ENCODE peak calls at places on chromosomes 16 and 17, in four cellular contexts. F is GM12865, K is coronary artery, Z is heart left ventricle. R is an unnamed sample.
A peak's percentile ranks its signal among the peaks of the same experiment; 100 is the strongest.

GRCh38 chr16:56360117-56361008 is 65.0 kb downstream of the AMFR start:
- DNase-seq in F (no peak), K (no peak), Z (peak; percentile 9), R (no peak)

GRCh38 chr17:13346996-13347762 is 254.6 kb downstream of the HS3ST3A1 start:
- DNase-seq in F (no peak), K (no peak), Z (no peak), R (no peak)

GRCh38 chr17:29059281-29059680 is 16.3 kb downstream of the PIPOX start:
- DNase-seq in F (no peak), K (no peak), Z (no peak), R (no peak)

GRCh38 chr16:71258371-71258770 is 27.8 kb upstream of the HYDIN start:
- DNase-seq in F (no peak), K (no peak), Z (no peak), R (no peak)

GRCh38 chr16:65754799-65755691 is 611.4 kb upstream of the CDH5 start:
- DNase-seq in F (no peak), K (no peak), Z (no peak), R (no peak)

GRCh38 chr17:1087381-1088241 is 90.7 kb downstream of the TIMM22 start:
- DNase-seq in F (no peak), K (peak; percentile 85), Z (peak; percentile 78), R (no peak)

GRCh38 chr16:1408171-1408837 is 6.2 kb downstream of the UNKL start:
- DNase-seq in F (peak; percentile 92), K (peak; percentile 94), Z (peak; percentile 95), R (peak; percentile 97)

GRCh38 chr17:42362245-42362961 is 25.8 kb downstream of the STAT3 start:
- DNase-seq in F (no peak), K (no peak), Z (no peak), R (no peak)

GRCh38 chr17:81295678-81296381 is 723 bp upstream of the SLC38A10 start:
- DNase-seq in F (peak; percentile 77), K (no peak), Z (no peak), R (no peak)

GRCh38 chr17:77074681-77075080 is 66.1 kb upstream of the SEC14L1 start:
- DNase-seq in F (no peak), K (no peak), Z (no peak), R (no peak)

GRCh38 chr17:77072670-77073069 is 68.1 kb upstream of the SEC14L1 start:
- DNase-seq in F (no peak), K (no peak), Z (no peak), R (no peak)

GRCh38 chr17:77070888-77071279 is 69.9 kb upstream of the SEC14L1 start:
- DNase-seq in F (no peak), K (no peak), Z (no peak), R (no peak)

GRCh38 chr17:77071925-77072490 is 68.8 kb upstream of the SEC14L1 start:
- DNase-seq in F (no peak), K (no peak), Z (no peak), R (no peak)

DNA sequence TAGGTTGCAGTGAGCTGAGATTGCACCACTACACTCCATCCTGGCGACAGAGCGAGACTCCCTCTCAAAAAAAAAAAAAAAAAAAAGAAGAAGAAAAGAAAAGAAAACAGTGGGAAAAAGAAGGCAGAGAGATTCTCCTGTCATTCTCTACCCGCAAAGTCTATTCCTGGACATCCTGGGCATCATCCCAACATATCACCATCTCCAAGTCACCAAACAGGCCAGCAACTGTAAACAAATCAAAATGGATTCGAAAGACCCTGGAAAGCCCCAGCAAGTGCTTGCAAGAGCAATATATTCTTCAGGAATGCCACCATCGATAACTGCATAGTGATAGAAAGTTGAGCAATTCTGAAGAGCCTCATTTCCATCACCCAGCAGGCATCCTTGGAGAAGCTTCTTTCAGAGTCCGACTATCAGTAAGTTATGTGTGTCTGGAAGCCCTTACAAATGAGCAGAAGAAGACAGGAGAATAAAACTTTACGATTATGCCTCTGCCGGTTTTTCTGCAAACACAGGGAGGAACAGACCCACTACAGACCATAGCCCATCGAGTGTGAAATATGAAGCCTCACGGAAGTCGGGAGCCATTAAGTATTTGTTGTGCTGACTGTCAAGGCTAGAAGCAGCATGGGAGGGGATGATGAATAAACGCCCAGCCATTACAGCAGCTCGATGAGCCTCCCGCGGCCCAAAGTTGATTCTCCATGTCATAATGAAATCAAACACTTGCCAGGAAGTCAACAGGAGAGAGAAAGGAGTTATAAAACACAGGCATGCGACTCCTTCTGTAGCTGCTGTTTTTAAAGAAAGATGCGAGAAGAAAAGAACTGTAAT is 64.5 kb upstream of the SEC14L1 start:
- DNase-seq in F (no peak), K (no peak), Z (no peak), R (no peak)
- H3K4me3 ChIP-seq in F (no peak overlapping the region), K (no peak overlapping the region), Z (no peak overlapping the region), R (no peak overlapping the region)

DNA sequence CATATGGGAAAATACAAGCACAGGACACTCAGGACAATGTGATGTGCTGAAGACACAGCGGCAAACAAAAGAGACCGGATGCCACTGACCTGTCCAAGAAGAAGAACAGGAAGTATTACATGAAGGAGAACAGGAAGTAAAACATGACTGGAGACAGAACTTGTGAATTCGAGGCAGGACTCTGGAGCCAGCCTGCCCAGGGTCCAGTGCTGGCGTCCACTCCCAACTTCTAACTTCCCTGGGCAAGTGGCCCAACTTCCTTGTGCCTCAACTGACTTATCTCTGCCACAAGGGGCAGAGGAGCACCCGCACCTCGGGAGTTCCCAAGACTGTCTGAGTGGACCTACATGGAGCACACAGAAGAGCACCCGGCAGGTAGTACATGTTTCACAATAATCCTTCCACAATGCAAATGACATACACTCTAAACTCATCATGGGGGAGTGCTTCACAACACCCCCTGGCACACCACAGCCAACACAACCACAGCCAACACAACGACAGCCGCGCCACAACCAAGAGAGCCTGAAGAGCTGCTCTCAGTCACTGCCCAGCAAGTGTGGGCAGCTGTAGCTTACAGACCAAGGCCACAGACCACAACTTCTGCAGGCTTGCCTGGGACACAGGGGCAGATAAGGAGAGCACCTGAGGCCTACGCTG is 36.6 kb downstream of the ANKRD11 start:
- DNase-seq in F (no peak), K (no peak), Z (no peak), R (no peak)
- TF ChIP-seq CTCF in F (no peak), K (no peak), Z (no peak), R (no peak)

DNA sequence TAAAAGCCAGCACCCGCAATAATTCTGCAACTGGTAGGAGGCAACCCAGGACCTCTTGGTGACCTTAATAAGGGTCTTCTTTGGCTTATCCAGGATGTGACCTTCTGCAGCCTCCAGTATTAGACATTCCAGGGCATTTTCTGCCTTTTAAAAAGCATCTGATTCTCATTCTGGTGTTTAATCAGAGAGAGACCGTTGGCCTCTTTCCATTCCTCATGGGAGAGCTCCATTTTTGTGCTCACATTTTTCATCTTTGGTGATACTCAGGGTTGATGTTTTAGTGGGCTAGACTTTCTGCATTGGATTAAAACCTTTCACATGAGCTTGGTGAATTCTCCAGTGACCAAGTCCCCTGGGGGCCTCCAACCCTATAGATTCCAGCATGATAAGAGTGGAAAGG is 150.2 kb upstream of the CACNG5 start:
- DNase-seq in F (no peak), K (peak; percentile 21), Z (no peak), R (no peak)
- H3K4me3 ChIP-seq in F (no peak overlapping the region), K (no peak overlapping the region), Z (no peak overlapping the region), R (no peak overlapping the region)

GRCh38 chr17:7586673-7587419 is 3.0 kb downstream of the SOX15 start:
- DNase-seq in F (no peak), K (no peak), Z (no peak), R (no peak)
- TF ChIP-seq CTCF in F (peak; percentile 24), K (no peak), Z (peak; percentile 34), R (no peak)

GRCh38 chr17:60135160-60135950 is 14.4 kb upstream of the CA4 start:
- DNase-seq in F (peak; percentile 88), K (peak; percentile 91), Z (peak; percentile 90), R (peak; percentile 69)
- H3K4me3 ChIP-seq in F (peak overlapping the region; percentile 57), K (peak overlapping the region; percentile 82), Z (peak overlapping the region; percentile 70), R (peak overlapping the region; percentile 70)

GRCh38 chr16:27208809-27209208 is 5.5 kb downstream of the KDM8 start:
- DNase-seq in F (no peak), K (no peak), Z (no peak), R (no peak)
- TF ChIP-seq CTCF in F (no peak), K (no peak), Z (no peak), R (no peak)

GRCh38 chr16:15542734-15543347 is 100.1 kb downstream of the MARF1 start:
- DNase-seq in F (no peak), K (no peak), Z (no peak), R (no peak)

GRCh38 chr16:15548482-15548891 is 94.5 kb downstream of the MARF1 start:
- DNase-seq in F (no peak), K (no peak), Z (no peak), R (no peak)

GRCh38 chr16:15544405-15544804 is 98.5 kb downstream of the MARF1 start:
- DNase-seq in F (no peak), K (no peak), Z (no peak), R (no peak)

GRCh38 chr16:15547768-15548096 is 95.2 kb downstream of the MARF1 start:
- DNase-seq in F (no peak), K (no peak), Z (no peak), R (no peak)

DNA sequence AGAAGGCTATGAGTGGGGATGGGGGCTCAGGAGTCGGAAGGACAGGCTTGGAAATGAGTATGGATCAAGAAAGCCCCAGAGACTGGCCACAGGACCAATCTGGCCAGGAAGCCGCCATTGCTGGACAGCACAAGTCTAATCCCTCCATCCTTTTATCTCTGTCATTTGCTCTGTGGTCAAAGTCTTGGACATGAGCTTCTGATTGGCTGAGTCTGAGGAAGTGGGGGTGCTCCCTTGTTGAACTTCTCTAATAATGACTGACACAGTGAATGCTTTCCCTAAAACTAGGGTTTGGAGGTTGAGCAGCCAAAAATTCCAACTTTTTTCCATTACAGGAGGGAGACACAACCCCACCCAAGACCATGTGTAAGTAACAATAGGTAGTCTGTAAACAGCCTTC is 97.4 kb downstream of the MARF1 start:
- DNase-seq in F (no peak), K (no peak), Z (no peak), R (no peak)
- H3K4me3 ChIP-seq in F (no peak overlapping the region), K (no peak overlapping the region), Z (no peak overlapping the region), R (no peak overlapping the region)

GRCh38 chr16:24738895-24739294 is 9.4 kb downstream of the TNRC6A start:
- DNase-seq in F (no peak), K (no peak), Z (no peak), R (no peak)
- TF ChIP-seq CTCF in F (no peak), K (no peak), Z (no peak), R (no peak)

GRCh38 chr17:38898291-38898679 is 27.1 kb upstream of the LASP1NB start:
- DNase-seq in F (peak; percentile 29), K (no peak), Z (no peak), R (no peak)

GRCh38 chr17:38896373-38896954 is 26.6 kb downstream of the LASP1 start:
- DNase-seq in F (no peak), K (no peak), Z (peak; percentile 54), R (no peak)

GRCh38 chr17:38898812-38899348 is 26.5 kb upstream of the LASP1NB start:
- DNase-seq in F (peak; percentile 94), K (no peak), Z (peak; percentile 55), R (peak; percentile 90)

GRCh38 chr17:38897176-38897575 is 27.3 kb downstream of the LASP1 start:
- DNase-seq in F (no peak), K (no peak), Z (peak; percentile 87), R (no peak)

DNA sequence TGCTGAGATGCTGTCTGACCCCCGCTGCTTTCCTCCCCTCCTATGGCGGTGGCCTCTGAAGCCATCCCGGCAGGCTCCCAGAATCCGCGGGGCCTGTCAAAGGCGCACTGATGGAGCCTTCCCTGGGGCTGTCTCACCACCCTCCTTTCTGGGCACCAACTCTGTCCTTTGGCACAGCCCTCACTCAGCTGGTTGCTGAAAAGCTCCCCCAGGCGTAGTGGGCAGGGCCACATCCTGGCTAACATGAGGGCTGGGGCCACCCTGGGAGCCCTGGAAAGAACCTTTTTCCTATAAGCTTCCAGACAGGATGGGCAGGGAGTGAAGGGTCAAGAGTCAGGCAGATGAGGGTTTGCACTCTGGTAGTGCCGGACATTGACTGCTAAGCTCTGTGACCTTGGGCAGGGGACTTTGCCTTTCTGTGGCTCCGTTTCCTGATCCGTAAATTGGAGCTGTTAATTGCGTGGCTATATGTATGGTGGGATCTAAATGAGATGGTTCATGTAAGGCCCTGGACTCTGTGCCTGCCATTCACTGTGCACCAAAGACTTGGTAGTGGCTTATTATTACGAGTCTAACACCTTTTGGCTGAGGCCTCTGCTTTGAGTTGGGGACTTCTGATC is 27.6 kb upstream of the LASP1NB start:
- DNase-seq in F (no peak), K (no peak), Z (no peak), R (no peak)
- H3K4me3 ChIP-seq in F (peak overlapping the region; percentile 12), K (peak overlapping the region; percentile 17), Z (no peak overlapping the region), R (peak overlapping the region; percentile 49)

R was measured in CD8-positive, alpha-beta T cell.